ENCODE peak calls at places on chromosome 16, in nine cellular contexts. Y is hypothalamus; J is activated T-cell treated with anti-CD3 and anti-CD28 coated beads, Interleukin-2, amount 50 U/mL, for 72 hours; G is activated CD4-positive, alpha-beta T cell treated with anti-CD3 and anti-CD28 coated beads, Interleukin-2, amount 50 U/mL, for 24 hours; Z is hippocampal formation; K is prostate gland; C is WERI-Rb-1; O is fibroblast of lung; H is tibial artery. A is an unnamed sample.

GRCh38 chr16:67068212-67068753 is 39.3 kb downstream of the CBFB start:
- DNase-seq in Y (no peak), J (no peak), G (no peak), Z (no peak), K (no peak), C (no peak), O (no peak), H (no peak), A (no peak)

GRCh38 chr16:75264531-75264998 is 13.1 kb upstream of the BCAR1 start:
- DNase-seq in Y (peak), J (no peak), G (no peak), Z (peak), K (no peak), C (peak), O (no peak), H (no peak), A (no peak)

GRCh38 chr16:27960619-27961295 is 102.8 kb downstream of the GSG1L start:
- DNase-seq in Y (no peak), J (no peak), G (no peak), Z (no peak), K (peak), C (no peak), O (no peak), H (peak), A (no peak)

GRCh38 chr16:89615596-89616090 is 2.2 kb downstream of the DPEP1 start:
- DNase-seq in Y (no peak), J (no peak), G (no peak), Z (no peak), K (no peak), C (no peak), O (no peak), H (no peak), A (no peak)

GRCh38 chr16:85750021-85750826 is 672 bp downstream of the C16orf74 start:
- DNase-seq in Y (no peak), J (peak), G (no peak), Z (no peak), K (no peak), C (peak), O (peak), H (no peak), A (peak)

GRCh38 chr16:68936729-68937631 is 93.6 kb downstream of the TANGO6 start:
- DNase-seq in Y (no peak), J (no peak), G (no peak), Z (no peak), K (peak), C (no peak), O (peak), H (no peak), A (peak)

GRCh38 chr16:27268376-27269299 is at the start of gene NSMCE1:
- DNase-seq in Y (peak), J (peak), G (peak), Z (peak), K (peak), C (peak), O (peak), H (peak), A (peak)

GRCh38 chr16:85259115-85259830 is 147.0 kb upstream of the CIBAR2 start:
- DNase-seq in Y (no peak), J (no peak), G (no peak), Z (no peak), K (no peak), C (no peak), O (no peak), H (no peak), A (no peak)

GRCh38 chr16:24070851-24071250 is 185.3 kb upstream of the CACNG3 start:
- DNase-seq in Y (no peak), J (peak), G (peak), Z (no peak), K (no peak), C (peak), O (peak), H (no peak), A (peak)

GRCh38 chr16:79656537-79657115 is 56.1 kb upstream of the MAF start:
- DNase-seq in Y (no peak), J (no peak), G (no peak), Z (no peak), K (no peak), C (no peak), O (no peak), H (no peak), A (no peak)

GRCh38 chr16:2470603-2471015 is 488 bp upstream of the NTN3 start:
- DNase-seq in Y (no peak), J (no peak), G (no peak), Z (no peak), K (no peak), C (peak), O (no peak), H (no peak), A (no peak)

GRCh38 chr16:66668777-66669444 is 27.6 kb downstream of the CMTM4 start:
- DNase-seq in Y (no peak), J (no peak), G (no peak), Z (no peak), K (no peak), C (no peak), O (peak), H (no peak), A (no peak)

GRCh38 chr16:1363501-1364041 is 11.8 kb downstream of the GNPTG start:
- DNase-seq in Y (no peak), J (peak), G (peak), Z (no peak), K (peak), C (peak), O (peak), H (no peak), A (peak)

GRCh38 chr16:82329504-82330192 is 159.6 kb upstream of the MPHOSPH6 start:
- DNase-seq in Y (peak), J (no peak), G (no peak), Z (no peak), K (peak), C (no peak), O (no peak), H (no peak), A (no peak)

GRCh38 chr16:68737046-68737729 is at the start of gene CDH1:
- DNase-seq in Y (peak), J (peak), G (no peak), Z (no peak), K (peak), C (no peak), O (no peak), H (no peak), A (no peak)